ENCODE peak calls at places on chromosomes 11 and 22, in six cellular contexts. One of them, this sample, is unnamed.

GRCh38 chr22:45159652-45160462 is 3.9 kb upstream of the NUP50 start:
- DNase-seq in hypothalamus: no peak
- DNase-seq in psoas muscle: no peak
- DNase-seq in cardiac septum: no peak
- DNase-seq in HuH-7.5: no peak
- DNase-seq in fibroblast of the aortic adventitia: peak
- DNase-seq in this sample: no peak

GRCh38 chr11:10441652-10442503 is 13.2 kb upstream of the AMPD3 start:
- DNase-seq in hypothalamus: no peak
- DNase-seq in psoas muscle: no peak
- DNase-seq in cardiac septum: no peak
- DNase-seq in HuH-7.5: no peak
- DNase-seq in fibroblast of the aortic adventitia: no peak
- DNase-seq in this sample: no peak

GRCh38 chr22:43164636-43165035 is 13.3 kb downstream of the TSPO start:
- DNase-seq in hypothalamus: no peak
- DNase-seq in psoas muscle: no peak
- DNase-seq in cardiac septum: no peak
- DNase-seq in HuH-7.5: no peak
- DNase-seq in fibroblast of the aortic adventitia: no peak
- DNase-seq in this sample: no peak

GRCh38 chr11:80163011-80163410 is 722.2 kb upstream of the TENM4 start:
- DNase-seq in hypothalamus: no peak
- DNase-seq in psoas muscle: no peak
- DNase-seq in cardiac septum: no peak
- DNase-seq in HuH-7.5: no peak
- DNase-seq in fibroblast of the aortic adventitia: peak
- DNase-seq in this sample: no peak

GRCh38 chr22:28029962-28030361 is 110.9 kb upstream of the PITPNB start:
- DNase-seq in hypothalamus: no peak
- DNase-seq in psoas muscle: no peak
- DNase-seq in cardiac septum: peak
- DNase-seq in HuH-7.5: no peak
- DNase-seq in fibroblast of the aortic adventitia: no peak
- DNase-seq in this sample: no peak

GRCh38 chr22:27801616-27802388 is at the start of gene MN1:
- DNase-seq in hypothalamus: peak
- DNase-seq in psoas muscle: peak
- DNase-seq in cardiac septum: no peak
- DNase-seq in HuH-7.5: peak
- DNase-seq in fibroblast of the aortic adventitia: peak
- DNase-seq in this sample: no peak

GRCh38 chr22:43511276-43511910 is 99.6 kb downstream of the MPPED1 start:
- DNase-seq in hypothalamus: no peak
- DNase-seq in psoas muscle: no peak
- DNase-seq in cardiac septum: no peak
- DNase-seq in HuH-7.5: no peak
- DNase-seq in fibroblast of the aortic adventitia: no peak
- DNase-seq in this sample: no peak

GRCh38 chr11:1831338-1832180 is 3.2 kb upstream of the SYT8 start:
- DNase-seq in hypothalamus: no peak
- DNase-seq in psoas muscle: no peak
- DNase-seq in cardiac septum: no peak
- DNase-seq in HuH-7.5: no peak
- DNase-seq in fibroblast of the aortic adventitia: no peak
- DNase-seq in this sample: no peak

GRCh38 chr11:12717851-12718291 is 43.6 kb downstream of the TEAD1 start:
- DNase-seq in hypothalamus: no peak
- DNase-seq in psoas muscle: no peak
- DNase-seq in cardiac septum: no peak
- DNase-seq in HuH-7.5: no peak
- DNase-seq in fibroblast of the aortic adventitia: no peak
- DNase-seq in this sample: peak

GRCh38 chr11:18527512-18527911 is 770 bp upstream of the TSG101 start:
- DNase-seq in hypothalamus: no peak
- DNase-seq in psoas muscle: no peak
- DNase-seq in cardiac septum: no peak
- DNase-seq in HuH-7.5: no peak
- DNase-seq in fibroblast of the aortic adventitia: peak
- DNase-seq in this sample: no peak

GRCh38 chr11:65871811-65872548 is 620 bp downstream of the EFEMP2 start:
- DNase-seq in hypothalamus: no peak
- DNase-seq in psoas muscle: no peak
- DNase-seq in cardiac septum: no peak
- DNase-seq in HuH-7.5: no peak
- DNase-seq in fibroblast of the aortic adventitia: no peak
- DNase-seq in this sample: no peak

GRCh38 chr22:17569971-17570511 is 6.7 kb downstream of the SLC25A18 start:
- DNase-seq in hypothalamus: peak
- DNase-seq in psoas muscle: peak
- DNase-seq in cardiac septum: no peak
- DNase-seq in HuH-7.5: no peak
- DNase-seq in fibroblast of the aortic adventitia: no peak
- DNase-seq in this sample: no peak

GRCh38 chr22:30324008-30324730 is 2.6 kb downstream of the TBC1D10A start:
- DNase-seq in hypothalamus: no peak
- DNase-seq in psoas muscle: no peak
- DNase-seq in cardiac septum: no peak
- DNase-seq in HuH-7.5: no peak
- DNase-seq in fibroblast of the aortic adventitia: peak
- DNase-seq in this sample: no peak

GRCh38 chr11:119743041-119743440 is 14.0 kb upstream of the NECTIN1 start:
- DNase-seq in hypothalamus: no peak
- DNase-seq in psoas muscle: no peak
- DNase-seq in cardiac septum: peak
- DNase-seq in HuH-7.5: no peak
- DNase-seq in fibroblast of the aortic adventitia: no peak
- DNase-seq in this sample: no peak

GRCh38 chr22:45562102-45562501 is 59.4 kb downstream of the FBLN1 start:
- DNase-seq in hypothalamus: no peak
- DNase-seq in psoas muscle: no peak
- DNase-seq in cardiac septum: no peak
- DNase-seq in HuH-7.5: no peak
- DNase-seq in fibroblast of the aortic adventitia: no peak
- DNase-seq in this sample: no peak

GRCh38 chr11:35138949-35139881 is at the start of gene CD44:
- DNase-seq in hypothalamus: peak
- DNase-seq in psoas muscle: peak
- DNase-seq in cardiac septum: peak
- DNase-seq in HuH-7.5: peak
- DNase-seq in fibroblast of the aortic adventitia: peak
- DNase-seq in this sample: peak

GRCh38 chr11:19751055-19751454 is 38.4 kb downstream of the NAV2 start:
- DNase-seq in hypothalamus: no peak
- DNase-seq in psoas muscle: no peak
- DNase-seq in cardiac septum: no peak
- DNase-seq in HuH-7.5: no peak
- DNase-seq in fibroblast of the aortic adventitia: no peak
- DNase-seq in this sample: no peak

GRCh38 chr11:18229501-18229900 is 7.1 kb downstream of the SAA4 start:
- DNase-seq in hypothalamus: no peak
- DNase-seq in psoas muscle: no peak
- DNase-seq in cardiac septum: no peak
- DNase-seq in HuH-7.5: no peak
- DNase-seq in fibroblast of the aortic adventitia: no peak
- DNase-seq in this sample: no peak

GRCh38 chr11:32231909-32232493 is 141.1 kb downstream of the RCN1 start:
- DNase-seq in hypothalamus: no peak
- DNase-seq in psoas muscle: no peak
- DNase-seq in cardiac septum: no peak
- DNase-seq in HuH-7.5: peak
- DNase-seq in fibroblast of the aortic adventitia: peak
- DNase-seq in this sample: no peak

GRCh38 chr11:126646701-126647209 is 291.3 kb downstream of the ST3GAL4 start:
- DNase-seq in hypothalamus: no peak
- DNase-seq in psoas muscle: no peak
- DNase-seq in cardiac septum: no peak
- DNase-seq in HuH-7.5: no peak
- DNase-seq in fibroblast of the aortic adventitia: peak
- DNase-seq in this sample: no peak

GRCh38 chr22:49540084-49540483 is 287.6 kb downstream of the BRD1 start:
- DNase-seq in hypothalamus: no peak
- DNase-seq in psoas muscle: no peak
- DNase-seq in cardiac septum: no peak
- DNase-seq in HuH-7.5: no peak
- DNase-seq in fibroblast of the aortic adventitia: no peak
- DNase-seq in this sample: no peak

This sample was measured in T-helper 1 cell.